ENCODE peak calls at places on chromosomes 7 and 10, in seven cellular contexts. A, R, J, Z, X, D and M are unnamed samples.

GRCh38 chr7:104207348-104207730 is 474 bp downstream of the ORC5 start:
- DNase-seq in X (peak; percentile 13), J (no peak), R (peak; percentile 32), Z (peak; percentile 27), A (no peak), D (no peak), M (no peak)

GRCh38 chr7:157228864-157229422 is 90.2 kb downstream of the UBE3C start:
- DNase-seq in J (peak; percentile 16), R (peak; percentile 57), Z (peak; percentile 53), A (no peak), D (no peak), X (peak; percentile 27), M (no peak)

GRCh38 chr10:50417486-50417905 is 166.2 kb upstream of the ASAH2 start:
- DNase-seq in Z (peak; percentile 11), D (no peak), R (no peak), A (no peak), X (no peak), J (no peak), M (no peak)

GRCh38 chr10:19479854-19480253 is 336.4 kb upstream of the PLXDC2 start:
- DNase-seq in R (no peak), Z (no peak), D (no peak), J (no peak), A (no peak), X (no peak), M (no peak)

GRCh38 chr10:30502266-30503058 is 68.5 kb downstream of the MAP3K8 start:
- DNase-seq in R (peak; percentile 87), X (no peak), J (no peak), D (no peak), A (no peak), Z (no peak), M (no peak)

GRCh38 chr10:72276013-72276387 is 2.3 kb downstream of the DDIT4 start:
- DNase-seq in A (peak; percentile 79), R (peak; percentile 40), D (no peak), X (no peak), J (no peak), Z (no peak), M (no peak)

GRCh38 chr10:132972149-132972985 is 30.0 kb upstream of the CFAP46 start:
- DNase-seq in J (no peak), A (no peak), R (no peak), Z (peak; percentile 19), D (no peak), X (no peak), M (no peak)

GRCh38 chr7:26857534-26858228 is 6.7 kb downstream of the SKAP2 start:
- DNase-seq in D (no peak), X (no peak), A (no peak), R (no peak), Z (peak; percentile 13), J (peak; percentile 40), M (peak; percentile 61)

GRCh38 chr7:50531401-50531906 is 33.8 kb downstream of the DDC start:
- DNase-seq in Z (peak; percentile 87), A (peak; percentile 73), X (peak; percentile 12), D (no peak), R (no peak), J (peak; percentile 33), M (no peak)

GRCh38 chr7:96179863-96180262 is 142.0 kb downstream of the SLC25A13 start:
- DNase-seq in X (no peak), J (no peak), D (no peak), Z (no peak), R (no peak), A (no peak), M (no peak)

GRCh38 chr7:85890244-85890811 is 703.5 kb upstream of the SEMA3D start:
- DNase-seq in A (peak; percentile 6), J (peak; percentile 9), X (peak; percentile 39), Z (peak; percentile 48), R (peak; percentile 14), D (no peak), M (no peak)

GRCh38 chr10:110546499-110547105 is 20.9 kb upstream of the SMC3 start:
- DNase-seq in X (no peak), R (no peak), D (no peak), Z (no peak), A (no peak), J (no peak), M (no peak)

GRCh38 chr7:131105294-131105802 is 222.3 kb upstream of the MKLN1 start:
- DNase-seq in A (no peak), X (no peak), Z (no peak), J (no peak), R (no peak), D (no peak), M (no peak)
- TF ChIP-seq YY1 in A (no peak), X (no peak), Z (no peak), J (no peak), R (no peak), D (no peak), M (no peak)

GRCh38 chr7:47153571-47153970 is 428.3 kb downstream of the TNS3 start:
- DNase-seq in Z (no peak), R (no peak), J (peak; percentile 76), A (no peak), D (no peak), X (peak; percentile 13), M (peak; percentile 25)
- TF ChIP-seq YY1 in Z (no peak), R (no peak), J (no peak), A (no peak), D (no peak), X (no peak), M (no peak)

DNA sequence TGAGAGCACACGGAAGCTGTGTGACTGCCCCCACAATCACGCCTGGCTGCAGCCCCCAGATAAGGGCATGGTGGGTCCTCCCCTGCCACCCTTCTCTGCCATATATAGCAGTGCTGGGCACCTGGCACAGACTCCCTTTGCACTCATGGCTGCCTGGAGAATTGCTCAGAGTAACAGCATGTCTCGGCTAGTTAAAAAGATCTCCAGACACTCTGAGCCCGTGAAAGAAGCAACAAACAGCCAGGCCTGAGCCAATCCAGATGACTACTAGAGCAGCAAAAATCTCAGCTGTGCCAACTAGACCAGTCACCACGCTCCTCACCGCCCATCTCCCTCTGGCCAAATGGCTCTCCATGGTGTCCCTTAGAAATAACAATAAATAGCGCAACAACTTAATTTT is 71.3 kb downstream of the PARD3 start:
- DNase-seq in D (no peak), J (no peak), X (no peak), R (no peak), Z (peak; percentile 69), A (no peak), M (no peak)
- TF ChIP-seq YY1 in D (no peak), J (no peak), X (no peak), R (no peak), Z (no peak), A (no peak), M (no peak)

DNA sequence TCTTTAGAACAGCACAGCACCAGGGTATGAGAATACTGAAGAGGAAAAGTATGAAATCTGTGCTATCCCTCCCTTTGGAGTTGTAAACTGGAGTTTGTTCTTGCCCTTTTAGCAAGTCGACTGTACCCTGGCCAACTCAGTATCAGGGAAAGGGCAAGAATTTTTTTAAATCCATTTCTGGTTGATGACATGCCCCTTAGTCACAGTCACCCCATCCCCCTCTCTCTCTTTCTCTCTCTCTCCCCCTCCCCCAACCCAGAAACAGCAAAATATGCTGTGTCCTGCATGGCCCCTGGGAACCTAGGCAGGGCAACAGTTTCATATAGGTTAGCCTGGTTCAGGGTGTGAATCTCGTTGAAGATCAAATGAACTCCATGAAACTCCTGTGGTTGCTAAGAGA is 177.7 kb upstream of the ADO start:
- DNase-seq in D (no peak), A (no peak), J (no peak), Z (no peak), R (no peak), X (no peak), M (no peak)
- TF ChIP-seq YY1 in D (no peak), A (no peak), J (no peak), Z (no peak), R (no peak), X (no peak), M (no peak)

DNA sequence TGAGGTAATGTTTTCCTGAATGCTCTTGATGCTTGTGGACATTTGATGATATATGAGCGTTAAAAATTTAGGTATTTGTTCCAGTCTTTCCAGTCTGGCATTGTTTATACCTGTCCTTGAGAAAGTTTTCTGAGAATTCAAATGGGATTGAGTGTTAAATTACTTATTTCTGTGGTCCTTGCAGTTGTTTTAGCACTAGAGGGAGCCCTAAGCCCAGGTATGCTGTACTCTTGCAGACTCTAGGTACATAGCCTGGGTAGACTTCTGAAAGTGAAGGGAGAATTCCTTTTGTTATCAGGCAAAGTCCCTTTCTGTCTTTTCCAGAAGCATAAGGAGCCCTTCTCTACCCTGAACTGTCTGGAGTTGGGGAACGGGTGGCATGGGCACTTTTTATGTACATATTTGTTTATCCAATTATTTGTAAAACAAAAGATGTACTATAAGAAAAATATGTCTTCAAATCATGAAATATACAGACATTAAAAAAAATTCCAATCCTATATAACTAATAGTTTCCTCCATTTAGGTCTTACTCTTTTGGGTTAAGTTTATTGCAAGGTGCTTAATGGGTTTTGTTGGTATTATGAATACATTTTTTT is 262.1 kb downstream of the ATRNL1 start:
- DNase-seq in X (peak; percentile 63), J (peak; percentile 61), R (peak; percentile 40), Z (peak; percentile 53), A (peak; percentile 81), D (peak; percentile 15), M (no peak)
- TF ChIP-seq YY1 in X (no peak), J (no peak), R (no peak), Z (no peak), A (no peak), D (no peak), M (no peak)

GRCh38 chr10:95532536-95532935 is 28.6 kb downstream of the SORBS1 start:
- DNase-seq in Z (no peak), A (no peak), R (peak; percentile 34), D (no peak), X (no peak), J (no peak), M (no peak)

GRCh38 chr10:95531041-95531809 is 29.9 kb downstream of the SORBS1 start:
- DNase-seq in X (no peak), R (peak; percentile 69), Z (peak; percentile 30), A (no peak), J (no peak), D (no peak), M (no peak)

GRCh38 chr10:95530561-95530960 is 30.6 kb downstream of the SORBS1 start:
- DNase-seq in D (no peak), Z (no peak), J (no peak), A (no peak), X (no peak), R (no peak), M (no peak)

GRCh38 chr10:95533590-95533989 is 27.6 kb downstream of the SORBS1 start:
- DNase-seq in X (no peak), D (no peak), J (no peak), Z (peak; percentile 68), A (no peak), R (no peak), M (no peak)

DNA sequence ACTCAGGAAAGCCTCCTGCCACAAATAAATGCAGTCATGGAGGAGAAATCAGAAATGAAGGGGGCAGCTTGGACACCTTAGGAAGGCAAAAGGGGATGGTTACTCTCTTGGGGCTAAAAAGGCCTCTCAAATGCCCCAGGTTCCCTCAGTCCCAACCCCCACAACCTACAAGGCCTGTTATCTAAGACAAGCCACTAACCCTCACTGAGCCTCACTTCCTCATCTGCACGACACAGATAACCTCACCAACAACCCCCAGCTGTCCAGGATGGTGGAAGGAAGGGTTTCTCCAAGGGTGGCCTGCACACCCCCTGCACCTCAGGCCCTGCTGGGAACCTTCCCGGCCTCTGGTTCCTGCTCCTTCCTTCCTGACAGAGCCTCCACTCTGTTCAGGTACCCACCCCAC is 29.2 kb downstream of the SORBS1 start:
- DNase-seq in A (no peak), X (no peak), D (no peak), J (no peak), Z (no peak), R (peak; percentile 94), M (no peak)
- TF ChIP-seq YY1 in A (no peak), X (no peak), D (no peak), J (no peak), Z (no peak), R (no peak), M (no peak)